ENCODE peak calls at places on chromosomes 4 and X, in five cellular contexts. W, Z, Q, K and H are unnamed samples.

GRCh38 chrX:39766882-39767281 is 330.9 kb downstream of the BCOR start:
- DNase-seq in W (no peak), K (no peak), Z (peak; percentile 38), Q (no peak), H (no peak)

GRCh38 chr4:40918330-40918729 is 168.6 kb downstream of the NSUN7 start:
- DNase-seq in K (peak; percentile 44), Z (no peak), W (no peak), Q (no peak), H (no peak)

GRCh38 chrX:31894152-31894551 is 822.3 kb upstream of the FTHL17 start:
- DNase-seq in Q (no peak), W (no peak), K (no peak), Z (no peak), H (no peak)

GRCh38 chr4:16598241-16599224 is 299.9 kb downstream of the LDB2 start:
- DNase-seq in Z (no peak), K (no peak), W (no peak), Q (no peak), H (no peak)

GRCh38 chr4:125105561-125105960 is 209.2 kb upstream of the FAT4 start:
- DNase-seq in K (no peak), W (no peak), Q (no peak), Z (no peak), H (no peak)

GRCh38 chrX:2652106-2652505 is 39.0 kb upstream of the CD99 start:
- DNase-seq in W (no peak), Z (no peak), Q (no peak), K (no peak), H (no peak)

GRCh38 chrX:63657821-63658220 is 127.2 kb downstream of the ARHGEF9 start:
- DNase-seq in Z (no peak), W (no peak), Q (no peak), K (no peak), H (no peak)

GRCh38 chr4:1205641-1206298 is 33.4 kb upstream of the SPON2 start:
- DNase-seq in Q (peak; percentile 1), Z (no peak), W (peak; percentile 64), K (no peak), H (no peak)

GRCh38 chr4:52588097-52588496 is 71.0 kb downstream of the USP46 start:
- DNase-seq in W (no peak), K (no peak), Q (peak; percentile 40), Z (peak; percentile 39), H (peak; percentile 2)

GRCh38 chrX:97895751-97896150 is 1012.0 kb downstream of the RPA4 start:
- DNase-seq in Q (no peak), Z (no peak), W (no peak), K (no peak), H (no peak)

GRCh38 chr4:181143241-181143854 is 1099.9 kb upstream of the TENM3 start:
- DNase-seq in K (peak; percentile 47), W (peak; percentile 78), Z (peak; percentile 92), Q (peak; percentile 84), H (peak; percentile 27)

GRCh38 chr4:145954924-145955339 is 16.3 kb upstream of the ZNF827 start:
- DNase-seq in Z (no peak), Q (no peak), W (no peak), K (no peak), H (no peak)

GRCh38 chr4:78735697-78736096 is 40.5 kb upstream of the BMP2K start:
- DNase-seq in W (no peak), K (no peak), Q (no peak), Z (no peak), H (no peak)

GRCh38 chrX:38634665-38635064 is 73.3 kb downstream of the TSPAN7 start:
- DNase-seq in W (no peak), Z (no peak), Q (no peak), K (no peak), H (no peak)

GRCh38 chr4:47050986-47051725 is 19.8 kb downstream of the GABRB1 start:
- DNase-seq in Z (no peak), W (no peak), Q (no peak), K (no peak), H (no peak)

GRCh38 chr4:40055379-40055872 is 1.2 kb upstream of the N4BP2 start:
- DNase-seq in K (peak; percentile 76), W (no peak), Z (no peak), Q (peak; percentile 82), H (no peak)

GRCh38 chr4:119735136-119735770 is 106.6 kb upstream of the PDE5A start:
- DNase-seq in Z (no peak), W (no peak), K (no peak), Q (no peak), H (no peak)

GRCh38 chrX:38332505-38332904 is 5.2 kb upstream of the RPGR start:
- DNase-seq in K (no peak), Z (no peak), W (no peak), Q (no peak), H (no peak)

GRCh38 chr4:140296871-140297570 is 76.4 kb upstream of the SCOC start:
- DNase-seq in Q (no peak), Z (no peak), K (no peak), W (no peak), H (no peak)

GRCh38 chrX:43283187-43283586 is 372.9 kb upstream of the MAOA start:
- DNase-seq in W (no peak), K (no peak), Q (no peak), Z (no peak), H (no peak)

GRCh38 chr4:25938251-25939186 is 24.5 kb downstream of the SMIM20 start:
- DNase-seq in Z (no peak), W (no peak), Q (peak; percentile 69), K (no peak), H (no peak)

GRCh38 chr4:17763931-17764330 is 17.5 kb downstream of the FAM184B start:
- DNase-seq in Q (no peak), W (no peak), Z (no peak), K (no peak), H (no peak)

GRCh38 chr4:172578712-172579111 is 589.9 kb upstream of the GALNT7 start:
- DNase-seq in Z (no peak), K (no peak), W (no peak), Q (no peak), H (no peak)

GRCh38 chr4:152243890-152244595 is 291.8 kb downstream of the FBXW7 start:
- DNase-seq in W (no peak), K (no peak), Q (peak; percentile 19), Z (no peak), H (no peak)

GRCh38 chr4:7192252-7193039 is at the start of gene SORCS2:
- DNase-seq in Q (peak; percentile 50), W (peak; percentile 89), Z (peak; percentile 72), K (no peak), H (peak; percentile 55)

GRCh38 chr4:175805863-175806262 is 6.2 kb downstream of the GPM6A start:
- DNase-seq in Q (no peak), W (no peak), K (no peak), Z (no peak), H (no peak)

GRCh38 chrX:141405878-141406492 is 163.7 kb upstream of the SPANXC start:
- DNase-seq in Z (no peak), Q (no peak), K (no peak), W (no peak), H (no peak)

GRCh38 chrX:22922961-22923360 is 76.8 kb upstream of the DDX53 start:
- DNase-seq in Z (no peak), K (peak; percentile 9), W (no peak), Q (no peak), H (no peak)

GRCh38 chrX:129360175-129360574 is 163.1 kb downstream of the SMARCA1 start:
- DNase-seq in Q (peak; percentile 61), Z (no peak), K (peak; percentile 4), W (no peak), H (no peak)